ENCODE peak calls at places on chromosomes 7 and 10, in five cellular contexts. D is Panc1, R is lower lobe of right lung, Z is fibroblast of lung, F is IMR-90. E is an unnamed sample.

GRCh38 chr10:37379991-37380390 is 254.6 kb downstream of the ANKRD30A start:
- DNase-seq in D (peak), R (no peak), F (no peak), Z (no peak), E (no peak)

GRCh38 chr10:34690403-34691049 is 124.6 kb downstream of the PARD3 start:
- DNase-seq in D (no peak), Z (no peak), R (no peak), F (no peak), E (no peak)

GRCh38 chr10:97578171-97578844 is 5.7 kb downstream of the ANKRD2 start:
- DNase-seq in Z (no peak), D (no peak), R (no peak), F (no peak), E (no peak)

GRCh38 chr7:27605689-27606269 is 56.9 kb downstream of the HIBADH start:
- DNase-seq in R (no peak), F (peak), Z (peak), D (peak), E (peak)

GRCh38 chr7:157193274-157193673 is 54.5 kb downstream of the UBE3C start:
- DNase-seq in R (no peak), F (no peak), D (no peak), Z (no peak), E (no peak)

GRCh38 chr7:36203081-36203775 is 50.2 kb downstream of the EEPD1 start:
- DNase-seq in D (no peak), Z (no peak), R (no peak), F (no peak), E (no peak)

GRCh38 chr7:151694828-151695580 is 175.3 kb upstream of the RHEB start:
- DNase-seq in Z (no peak), R (peak), D (no peak), F (no peak), E (peak)

GRCh38 chr7:24972991-24973390 is 7.0 kb downstream of the OSBPL3 start:
- DNase-seq in D (no peak), F (peak), Z (peak), R (no peak), E (no peak)

GRCh38 chr7:42704710-42705109 is 207.2 kb downstream of the C7orf25 start:
- DNase-seq in R (no peak), D (no peak), Z (no peak), F (no peak), E (no peak)

GRCh38 chr7:33099154-33099940 is 9.9 kb downstream of the RP9 start:
- DNase-seq in F (no peak), Z (no peak), R (no peak), D (no peak), E (no peak)

GRCh38 chr7:123883154-123883553 is 38.2 kb downstream of the HYAL4 start:
- DNase-seq in D (no peak), Z (no peak), R (no peak), F (no peak), E (no peak)

GRCh38 chr10:3136336-3136735 is 36.2 kb downstream of the PITRM1 start:
- DNase-seq in D (no peak), Z (no peak), F (peak), R (no peak), E (no peak)

GRCh38 chr10:70459061-70459770 is 17.7 kb upstream of the NODAL start:
- DNase-seq in Z (no peak), R (no peak), F (no peak), D (no peak), E (no peak)

GRCh38 chr7:129769400-129769774 is 157.9 kb downstream of the NRF1 start:
- DNase-seq in R (no peak), Z (no peak), D (no peak), F (no peak), E (no peak)

GRCh38 chr7:154858836-154859537 is 143.9 kb downstream of the PAXIP1 start:
- DNase-seq in F (no peak), D (no peak), Z (no peak), R (no peak), E (no peak)

GRCh38 chr10:43261578-43261965 is 5.3 kb downstream of the RASGEF1A start:
- DNase-seq in R (no peak), Z (no peak), F (no peak), D (no peak), E (no peak)

GRCh38 chr7:110322796-110323195 is 768.1 kb upstream of the LRRN3 start:
- DNase-seq in F (no peak), R (no peak), Z (no peak), D (no peak), E (no peak)

GRCh38 chr7:123041085-123041484 is 45.6 kb upstream of the TAS2R16 start:
- DNase-seq in F (no peak), R (no peak), Z (peak), D (no peak), E (no peak)

GRCh38 chr10:15123749-15124184 is 26.6 kb downstream of the RPP38 start:
- DNase-seq in Z (peak), F (peak), R (no peak), D (no peak), E (peak)

GRCh38 chr7:6015917-6016652 is 7.0 kb downstream of the AIMP2 start:
- DNase-seq in F (peak), R (peak), Z (peak), D (peak), E (peak)

GRCh38 chr7:15571303-15571878 is 9.6 kb upstream of the AGMO start:
- DNase-seq in D (no peak), R (no peak), Z (peak), F (peak), E (no peak)

GRCh38 chr7:83410989-83411591 is 237.8 kb downstream of the SEMA3E start:
- DNase-seq in F (peak), Z (peak), R (no peak), D (peak), E (peak)

GRCh38 chr7:101185258-101185839 is 5.3 kb upstream of the NAT16 start:
- DNase-seq in R (no peak), D (no peak), Z (peak), F (peak), E (no peak)

GRCh38 chr10:36476399-36476798 is 649.0 kb upstream of the ANKRD30A start:
- DNase-seq in D (no peak), Z (no peak), R (no peak), F (no peak), E (no peak)

GRCh38 chr7:84422790-84423189 is 228.2 kb upstream of the SEMA3A start:
- DNase-seq in F (peak), Z (peak), R (no peak), D (no peak), E (no peak)

GRCh38 chr10:125840955-125841354 is 17.6 kb downstream of the BCCIP start:
- DNase-seq in F (peak), R (no peak), D (no peak), Z (peak), E (peak)

GRCh38 chr10:7477538-7478334 is 66.9 kb upstream of the SFMBT2 start:
- DNase-seq in F (no peak), Z (no peak), D (no peak), R (no peak), E (no peak)

GRCh38 chr10:21134645-21135395 is 237.7 kb upstream of the NEBL start:
- DNase-seq in Z (peak), R (no peak), F (no peak), D (peak), E (no peak)

GRCh38 chr10:131833446-131834080 is 67.2 kb upstream of the PPP2R2D start:
- DNase-seq in D (no peak), F (no peak), Z (no peak), R (peak), E (no peak)

GRCh38 chr7:8938036-8938435 is 504.6 kb downstream of the NXPH1 start:
- DNase-seq in R (no peak), Z (no peak), F (no peak), D (no peak), E (no peak)

GRCh38 chr10:99520040-99520803 is 12.5 kb upstream of the NKX2-3 start:
- DNase-seq in F (no peak), Z (no peak), R (no peak), D (no peak), E (no peak)

GRCh38 chr10:112779025-112779765 is 170.9 kb upstream of the TCF7L2 start:
- DNase-seq in Z (no peak), F (no peak), R (no peak), D (no peak), E (peak)

GRCh38 chr7:156747718-156748117 is 107.1 kb downstream of the RNF32 start:
- DNase-seq in R (no peak), F (no peak), D (no peak), Z (no peak), E (peak)

GRCh38 chr7:156430109-156430508 is 210.5 kb upstream of the RNF32 start:
- DNase-seq in F (no peak), Z (no peak), R (no peak), D (no peak), E (no peak)

GRCh38 chr7:97043281-97043680 is 18.6 kb upstream of the DLX5 start:
- DNase-seq in D (no peak), F (peak), R (no peak), Z (no peak), E (no peak)

GRCh38 chr7:137987011-137987334 is 14.9 kb downstream of the CREB3L2 start:
- DNase-seq in R (no peak), F (no peak), Z (no peak), D (no peak), E (no peak)
- TF ChIP-seq CTCF in R (no peak), F (no peak), Z (no peak), D (no peak), E (no peak)

GRCh38 chr10:24383681-24384106 is 174.8 kb downstream of the KIAA1217 start:
- DNase-seq in F (peak), D (peak), Z (peak), R (peak), E (peak)
- H3K4me3 ChIP-seq in F (no peak), D (no peak), Z (no peak), R (no peak), E (no peak)

GRCh38 chr7:87128883-87129282 is 23.4 kb upstream of the DMTF1 start:
- DNase-seq in R (no peak), D (no peak), F (no peak), Z (no peak), E (no peak)

GRCh38 chr7:87131806-87132205 is 20.4 kb upstream of the DMTF1 start:
- DNase-seq in D (no peak), Z (no peak), F (no peak), R (no peak), E (no peak)

GRCh38 chr7:87127019-87127418 is 25.2 kb upstream of the DMTF1 start:
- DNase-seq in D (no peak), F (no peak), Z (no peak), R (no peak), E (no peak)

GRCh38 chr7:87129836-87130235 is 22.4 kb upstream of the DMTF1 start:
- DNase-seq in D (no peak), R (no peak), Z (no peak), F (no peak), E (no peak)

GRCh38 chr7:87129332-87129731 is 22.9 kb upstream of the DMTF1 start:
- DNase-seq in D (no peak), F (no peak), Z (no peak), R (no peak), E (no peak)
- TF ChIP-seq CTCF in D (no peak), F (no peak), Z (no peak), R (no peak), E (no peak)

DNA sequence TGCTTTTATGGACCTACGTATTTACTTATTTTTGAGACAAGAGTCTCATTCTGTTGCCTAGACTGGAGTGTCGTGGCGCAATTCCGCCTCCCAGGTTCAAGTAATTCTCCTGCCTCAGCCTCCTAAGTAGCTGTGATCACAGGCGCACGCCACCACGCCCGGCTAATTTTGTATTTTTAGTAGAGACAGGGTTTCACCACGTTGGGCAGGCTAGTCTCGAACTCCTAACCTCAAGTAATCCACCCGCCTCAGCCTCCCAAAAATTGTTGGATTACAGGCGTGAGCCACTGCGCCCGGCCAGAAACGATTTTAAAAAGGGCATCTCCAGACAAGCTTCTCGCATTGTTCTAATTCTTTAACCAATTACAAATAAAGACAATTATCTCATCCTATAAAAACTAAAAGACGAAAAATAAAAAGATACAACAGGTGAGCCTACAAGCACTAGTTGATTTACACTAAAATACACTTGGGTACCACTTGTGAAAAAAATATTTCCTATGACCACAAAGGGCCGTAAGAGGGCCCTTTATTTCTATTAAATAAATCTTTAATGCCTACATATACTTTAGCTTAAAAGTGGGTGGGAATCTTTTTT is 2.4 kb downstream of the TRA2A start:
- DNase-seq in F (no peak), R (no peak), Z (no peak), D (no peak), E (no peak)
- H3K4me3 ChIP-seq in F (no peak), R (peak), Z (peak), D (peak), E (no peak)

DNA sequence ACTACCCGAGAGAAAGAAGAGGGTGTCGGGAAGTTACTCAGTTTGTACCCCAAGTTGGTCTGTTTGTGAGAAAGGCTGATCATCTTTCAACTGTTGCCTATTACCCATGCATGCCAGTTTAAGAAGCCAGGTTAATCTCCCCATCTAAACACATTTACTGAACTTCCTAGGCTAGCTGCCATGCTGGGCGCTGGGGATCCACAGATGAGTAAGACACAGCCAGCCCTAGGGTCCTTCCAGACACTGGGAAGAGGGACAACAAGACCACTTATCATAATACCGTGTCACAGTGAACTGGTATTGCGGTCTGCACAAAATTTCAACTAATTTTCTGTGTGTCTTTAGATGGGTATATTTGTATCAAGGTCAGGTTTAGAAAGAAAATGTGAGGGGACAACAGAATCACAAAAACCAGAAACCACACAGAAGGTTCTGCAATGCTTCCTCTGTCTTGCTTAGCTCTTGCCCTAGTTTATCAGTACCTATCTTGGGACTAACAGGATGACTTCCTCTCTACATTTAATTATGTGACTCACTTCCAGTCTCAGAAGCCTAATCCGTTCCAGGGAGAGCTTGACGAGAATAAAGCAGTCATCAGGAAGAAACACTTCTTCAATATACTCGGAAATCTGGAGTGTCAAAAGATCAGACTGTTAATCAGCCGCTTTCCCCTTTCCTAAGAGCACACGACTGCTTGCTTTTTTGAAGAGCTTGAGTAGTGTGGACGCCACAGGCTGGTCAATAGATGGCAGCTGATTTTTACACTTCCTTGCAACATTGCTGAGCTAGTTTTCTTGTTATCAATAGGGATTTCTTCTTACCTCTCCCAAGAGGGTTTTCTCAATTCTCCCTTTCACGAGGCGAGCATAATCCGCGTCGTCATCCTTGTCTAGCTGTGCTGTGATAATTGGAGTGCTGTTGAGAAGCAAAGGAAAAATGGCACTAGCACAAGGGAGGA is 45.7 kb downstream of the POLR3A start:
- DNase-seq in R (no peak), D (no peak), Z (peak), F (peak), E (no peak)
- TF ChIP-seq CTCF in R (no peak), D (no peak), Z (no peak), F (no peak), E (no peak)

GRCh38 chr10:68333058-68333395 is 299 bp upstream of the PBLD start:
- DNase-seq in F (peak), R (no peak), D (no peak), Z (peak), E (no peak)

GRCh38 chr10:68336952-68337351 is 4.2 kb upstream of the PBLD start:
- DNase-seq in D (no peak), R (no peak), Z (no peak), F (no peak), E (no peak)

GRCh38 chr10:68333452-68333851 is 724 bp upstream of the PBLD start:
- DNase-seq in Z (no peak), R (no peak), F (no peak), D (no peak), E (no peak)

GRCh38 chr10:68333905-68334431 is 1.2 kb upstream of the PBLD start:
- DNase-seq in R (no peak), F (no peak), D (no peak), Z (no peak), E (no peak)

DNA sequence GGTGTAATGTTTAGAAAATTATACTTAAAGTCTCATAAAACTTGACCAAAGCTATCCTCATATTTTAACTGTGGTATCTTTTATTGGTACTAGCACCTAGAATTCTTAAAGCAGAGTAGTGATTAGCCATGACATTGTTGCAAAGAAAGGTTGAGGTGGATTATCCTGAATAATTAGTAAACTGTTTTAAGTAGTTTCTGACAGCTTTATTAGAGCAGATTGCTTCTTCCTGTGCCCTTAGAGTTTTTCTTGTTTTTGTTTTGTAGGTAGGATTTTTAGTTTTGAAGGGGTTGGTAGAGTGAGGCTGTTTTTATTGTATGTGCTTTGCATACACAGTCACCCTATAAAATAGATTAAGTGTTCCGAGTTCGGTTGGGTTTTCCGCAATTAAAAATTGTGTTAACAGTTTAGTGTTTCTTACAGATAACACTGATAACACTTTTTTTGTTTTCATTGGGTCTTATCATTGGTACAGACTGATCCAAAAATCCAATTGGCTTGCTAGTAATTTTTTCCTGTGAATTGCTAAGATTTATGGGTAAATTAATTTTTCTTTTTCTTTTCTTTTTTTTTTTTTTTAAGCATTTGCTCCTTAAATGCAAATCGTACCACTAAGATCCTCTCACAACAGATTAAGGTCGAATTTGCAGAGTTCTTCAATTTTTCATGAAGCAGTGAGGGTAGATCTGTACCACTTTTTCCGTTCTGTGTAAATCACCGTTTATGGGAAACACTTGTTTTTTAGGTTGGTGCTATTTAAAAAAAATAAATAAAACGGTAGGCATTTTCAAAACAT is 2.1 kb upstream of the PBLD start:
- DNase-seq in Z (no peak), F (no peak), R (no peak), D (no peak), E (peak)
- H3K4me3 ChIP-seq in Z (peak), F (peak), R (peak), D (peak), E (peak)

DNA sequence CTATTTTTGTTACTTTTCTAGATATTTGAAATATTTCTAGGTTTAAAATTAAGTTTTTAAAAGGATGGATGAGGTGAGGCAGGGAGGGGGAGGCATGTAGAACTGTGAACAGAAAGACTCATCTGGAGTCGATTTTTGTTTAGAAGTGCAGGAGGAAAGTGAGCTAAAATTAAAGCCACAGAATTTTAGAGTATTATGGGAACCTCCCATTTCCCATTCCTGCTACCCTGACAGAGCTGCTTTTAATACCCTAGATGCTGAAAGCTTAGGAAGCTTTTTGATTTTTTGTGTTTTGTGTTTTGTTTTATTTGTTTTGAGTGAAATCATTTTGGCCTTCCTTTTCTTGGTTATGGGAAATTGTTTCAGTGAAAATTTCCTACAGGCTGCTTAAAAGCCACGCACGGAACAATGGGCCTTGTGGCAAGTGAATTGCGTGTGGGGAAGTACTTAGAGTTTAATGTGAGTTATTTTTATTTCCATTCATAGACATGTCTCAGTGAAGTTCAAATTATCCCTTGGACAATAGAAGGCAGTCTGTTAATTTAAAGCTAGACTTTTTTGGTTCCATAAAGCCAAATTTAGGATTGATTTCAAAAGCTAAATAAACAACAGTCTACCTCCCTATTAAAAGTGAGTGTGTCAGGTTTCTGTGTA is 102.0 kb upstream of the HDAC9 start:
- DNase-seq in R (no peak), F (no peak), D (no peak), Z (no peak), E (no peak)
- TF ChIP-seq CTCF in R (no peak), F (no peak), D (no peak), Z (no peak), E (no peak)

E was measured in LNCaP clone FGC.